ENCODE peak calls at places on chromosome 22, in seven cellular contexts. E, C, X, Y, L, V and G are unnamed samples.

GRCh38 chr22:41447435-41448188 is 1.0 kb upstream of the TOB2 start:
- DNase-seq in C (peak), Y (peak), E (peak), L (peak), V (peak), X (no peak), G (peak)

GRCh38 chr22:30004689-30005088 is 75.6 kb upstream of the HORMAD2 start:
- DNase-seq in Y (no peak), E (no peak), X (no peak), C (peak), L (no peak), V (no peak), G (no peak)

GRCh38 chr22:42316988-42317387 is 46.5 kb upstream of the TCF20 start:
- DNase-seq in E (no peak), Y (no peak), L (peak), V (no peak), C (no peak), X (no peak), G (no peak)

GRCh38 chr22:19885841-19886592 is 31.3 kb upstream of the GNB1L start:
- DNase-seq in V (no peak), L (no peak), C (no peak), X (no peak), E (no peak), Y (no peak), G (no peak)

GRCh38 chr22:21775061-21775460 is 39.5 kb upstream of the YPEL1 start:
- DNase-seq in V (peak), L (no peak), X (no peak), E (no peak), C (no peak), Y (no peak), G (no peak)

GRCh38 chr22:32905400-32905799 is 103.9 kb downstream of the TIMP3 start:
- DNase-seq in X (no peak), E (no peak), Y (no peak), L (no peak), V (no peak), C (no peak), G (no peak)

GRCh38 chr22:42353883-42354727 is 78.1 kb downstream of the NFAM1 start:
- DNase-seq in E (no peak), C (peak), L (no peak), X (no peak), V (no peak), Y (no peak), G (no peak)

GRCh38 chr22:49958961-49959781 is 1.4 kb upstream of the PIM3 start:
- DNase-seq in E (peak), C (no peak), Y (no peak), V (no peak), L (no peak), X (no peak), G (no peak)

GRCh38 chr22:40014661-40015255 is 20.0 kb downstream of the FAM83F start:
- DNase-seq in X (no peak), L (peak), C (no peak), E (no peak), Y (no peak), V (no peak), G (no peak)

GRCh38 chr22:25159028-25159427 is 40.6 kb upstream of the CRYBB3 start:
- DNase-seq in X (no peak), C (no peak), V (no peak), L (no peak), Y (no peak), E (peak), G (no peak)

GRCh38 chr22:27108425-27109114 is 451.2 kb downstream of the MIAT start:
- DNase-seq in V (peak), L (peak), E (no peak), Y (no peak), C (peak), X (no peak), G (no peak)

GRCh38 chr22:29621761-29622526 is 18.5 kb downstream of the NF2 start:
- DNase-seq in Y (no peak), X (no peak), L (peak), E (peak), C (no peak), V (peak), G (peak)

GRCh38 chr22:25113316-25113721 is 86.3 kb upstream of the CRYBB3 start:
- DNase-seq in E (no peak), L (peak), C (no peak), V (no peak), X (no peak), Y (no peak), G (no peak)

GRCh38 chr22:25167082-25167481 is 32.6 kb upstream of the CRYBB3 start:
- DNase-seq in E (no peak), V (no peak), L (peak), X (no peak), C (no peak), Y (no peak), G (no peak)

GRCh38 chr22:46754110-46754799 is 8.2 kb upstream of the TBC1D22A start:
- DNase-seq in X (no peak), V (peak), L (peak), E (peak), Y (peak), C (no peak), G (peak)

GRCh38 chr22:28019881-28020861 is 101.1 kb upstream of the PITPNB start:
- DNase-seq in L (peak), Y (peak), C (peak), E (peak), X (no peak), V (peak), G (peak)

GRCh38 chr22:46352276-46352675 is 16.8 kb downstream of the TRMU start:
- DNase-seq in V (no peak), X (no peak), C (no peak), L (no peak), E (no peak), Y (no peak), G (no peak)

GRCh38 chr22:41668971-41669911 is 19.4 kb downstream of the SNU13 start:
- DNase-seq in V (peak), L (no peak), X (no peak), E (peak), Y (no peak), C (no peak), G (peak)

GRCh38 chr22:21012446-21013407 is 2.2 kb upstream of the P2RX6 start:
- DNase-seq in V (no peak), L (no peak), E (no peak), C (no peak), Y (no peak), X (no peak), G (no peak)

GRCh38 chr22:17143826-17144225 is 15.3 kb downstream of the HDHD5 start:
- DNase-seq in C (no peak), E (no peak), X (no peak), L (no peak), Y (no peak), V (no peak), G (no peak)

GRCh38 chr22:46370584-46371373 is 35.3 kb downstream of the TRMU start:
- DNase-seq in V (no peak), X (no peak), C (no peak), E (no peak), L (peak), Y (no peak), G (no peak)

GRCh38 chr22:41998361-41999261 is at the start of gene WBP2NL:
- DNase-seq in V (peak), E (peak), L (peak), X (no peak), Y (peak), C (no peak), G (peak)

GRCh38 chr22:39388261-39389011 is 11.1 kb upstream of the TAB1 start:
- DNase-seq in V (peak), X (no peak), C (peak), Y (peak), E (peak), L (peak), G (peak)

GRCh38 chr22:30444632-30445437 is 19.3 kb downstream of the MTFP1 start:
- DNase-seq in Y (peak), C (peak), V (peak), X (no peak), E (peak), L (peak), G (peak)

GRCh38 chr22:36365020-36365411 is 22.8 kb downstream of the MYH9 start:
- DNase-seq in C (no peak), L (peak), E (peak), V (peak), Y (no peak), X (no peak), G (peak)

GRCh38 chr22:50016988-50017700 is 4.6 kb upstream of the IL17REL start:
- DNase-seq in X (no peak), V (no peak), E (no peak), C (no peak), L (no peak), Y (no peak), G (no peak)

GRCh38 chr22:41822289-41823057 is 10.4 kb upstream of the SREBF2 start:
- DNase-seq in V (peak), Y (peak), X (no peak), C (peak), E (peak), L (peak), G (peak)

GRCh38 chr22:43637267-43637666 is 174.8 kb downstream of the EFCAB6 start:
- DNase-seq in E (no peak), V (no peak), Y (no peak), C (no peak), X (no peak), L (no peak), G (no peak)

GRCh38 chr22:17347724-17348123 is 21.5 kb upstream of the CECR2 start:
- DNase-seq in L (no peak), X (no peak), C (no peak), Y (no peak), V (no peak), E (no peak), G (no peak)

GRCh38 chr22:24445481-24446290 is 18.3 kb downstream of the ADORA2A start:
- DNase-seq in L (no peak), C (no peak), E (no peak), X (no peak), V (no peak), Y (no peak), G (peak)

GRCh38 chr22:30843245-30843644 is 125.3 kb downstream of the MORC2 start:
- DNase-seq in C (no peak), L (no peak), X (no peak), V (peak), Y (no peak), E (no peak), G (no peak)

GRCh38 chr22:45284705-45285305 is at the start of gene UPK3A:
- DNase-seq in E (no peak), X (no peak), C (no peak), Y (no peak), L (peak), V (no peak), G (no peak)

GRCh38 chr22:44680058-44680457 is 21.9 kb upstream of the PRR5 start:
- DNase-seq in L (no peak), Y (no peak), C (no peak), E (no peak), X (no peak), V (no peak), G (no peak)

GRCh38 chr22:30861131-30861530 is 107.4 kb downstream of the MORC2 start:
- DNase-seq in C (no peak), L (no peak), E (no peak), X (no peak), Y (no peak), V (no peak), G (no peak)

GRCh38 chr22:43060213-43060612 is 29.0 kb downstream of the TTLL1 start:
- DNase-seq in E (no peak), Y (no peak), X (no peak), L (peak), V (peak), C (no peak), G (peak)

GRCh38 chr22:46967445-46968358 is 205.3 kb downstream of the TBC1D22A start:
- DNase-seq in L (no peak), X (no peak), C (no peak), Y (no peak), E (no peak), V (no peak), G (no peak)